ENCODE peak calls at places on chromosomes 3 and 15, in ten cellular contexts. G is body of pancreas, Q is K562, W is A549, R is Peyer's patch, H is NB4, N is GM12891, E is IMR-90, P is right lobe of liver, K is endothelial cell of umbilical vein. U is an unnamed sample.

GRCh38 chr3:50599716-50600118 is 11.9 kb downstream of the CISH start:
- DNase-seq in G (no peak), Q (no peak), W (no peak), R (no peak), H (peak), N (no peak), E (no peak), P (no peak), K (no peak), U (no peak)

GRCh38 chr3:197256836-197257444 is 41.5 kb downstream of the DLG1 start:
- DNase-seq in G (peak), Q (peak), W (peak), R (no peak), H (peak), N (no peak), E (peak), P (no peak), K (peak), U (peak)

GRCh38 chr15:55861115-55861514 is 118.2 kb upstream of the PRTG start:
- DNase-seq in G (no peak), Q (no peak), W (no peak), R (no peak), H (no peak), N (no peak), E (no peak), P (no peak), K (no peak), U (no peak)

GRCh38 chr3:128412180-128413002 is 54.3 kb downstream of the DNAJB8 start:
- DNase-seq in G (no peak), Q (peak), W (no peak), R (no peak), H (no peak), N (no peak), E (no peak), P (no peak), K (no peak), U (peak)

GRCh38 chr15:49831206-49831965 is 210.5 kb downstream of the DTWD1 start:
- DNase-seq in G (peak), Q (no peak), W (peak), R (no peak), H (no peak), N (no peak), E (peak), P (no peak), K (peak), U (no peak)

GRCh38 chr3:48847053-48847585 is 555 bp downstream of the PRKAR2A start:
- DNase-seq in G (peak), Q (peak), W (peak), R (peak), H (peak), N (no peak), E (peak), P (peak), K (peak), U (peak)

GRCh38 chr15:45457215-45457614 is 65.3 kb downstream of the SLC30A4 start:
- DNase-seq in G (no peak), Q (no peak), W (no peak), R (no peak), H (no peak), N (no peak), E (no peak), P (no peak), K (no peak), U (no peak)

GRCh38 chr3:16319307-16319706 is 54.3 kb downstream of the OXNAD1 start:
- DNase-seq in G (no peak), Q (peak), W (peak), R (peak), H (peak), N (peak), E (no peak), P (no peak), K (no peak), U (peak)

GRCh38 chr15:45328663-45329062 is 49.7 kb downstream of the GATM start:
- DNase-seq in G (no peak), Q (no peak), W (no peak), R (no peak), H (no peak), N (no peak), E (no peak), P (no peak), K (no peak), U (no peak)

DNA sequence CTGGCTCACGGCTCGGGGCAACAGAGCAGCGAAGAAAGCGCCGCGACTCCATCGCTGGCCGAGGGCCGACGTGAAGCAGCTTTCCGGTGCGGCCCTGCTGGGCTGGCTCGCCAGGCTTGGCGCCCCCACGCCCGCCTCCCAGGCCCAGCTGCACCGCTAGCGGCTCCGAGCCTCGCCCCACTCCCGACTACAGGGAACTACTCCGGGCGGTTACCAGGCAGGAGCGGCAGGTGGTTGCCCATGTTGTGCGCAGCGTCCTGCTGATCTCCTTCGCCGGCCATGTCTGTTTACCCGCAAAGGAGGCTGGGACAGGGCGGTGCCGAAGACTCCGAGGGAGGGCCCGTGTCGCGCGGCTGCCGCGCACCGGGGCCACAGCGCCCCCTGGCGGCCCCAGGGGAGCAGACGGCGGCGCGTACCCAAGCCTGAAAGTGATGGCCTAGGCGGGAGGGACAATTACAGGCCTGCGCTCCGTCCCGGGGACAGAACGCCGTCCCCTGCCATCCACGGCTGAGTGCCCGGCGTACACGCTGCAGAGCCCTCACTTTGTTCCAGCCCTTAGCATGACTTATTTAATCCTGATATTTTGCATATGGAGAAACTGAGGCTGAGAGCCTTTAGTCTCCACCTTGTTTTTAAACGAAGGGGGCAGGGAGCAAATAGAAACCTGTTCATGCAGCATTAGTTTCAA is at the start of gene CRBN:
- DNase-seq in G (peak), Q (peak), W (peak), R (peak), H (peak), N (peak), E (peak), P (peak), K (peak), U (peak)
- TF ChIP-seq POLR2A in G (peak), Q (peak), W (peak), R (peak), H (peak), N (peak), E (peak), P (peak), K (peak), U (peak)

GRCh38 chr3:187742351-187743171 is 2.7 kb downstream of the BCL6 start:
- DNase-seq in G (peak), Q (peak), W (no peak), R (peak), H (peak), N (no peak), E (peak), P (no peak), K (no peak), U (peak)
- TF ChIP-seq POLR2A in G (peak), Q (no peak), W (no peak), R (no peak), H (no peak), N (no peak), E (no peak), P (peak), K (no peak), U (no peak)

DNA sequence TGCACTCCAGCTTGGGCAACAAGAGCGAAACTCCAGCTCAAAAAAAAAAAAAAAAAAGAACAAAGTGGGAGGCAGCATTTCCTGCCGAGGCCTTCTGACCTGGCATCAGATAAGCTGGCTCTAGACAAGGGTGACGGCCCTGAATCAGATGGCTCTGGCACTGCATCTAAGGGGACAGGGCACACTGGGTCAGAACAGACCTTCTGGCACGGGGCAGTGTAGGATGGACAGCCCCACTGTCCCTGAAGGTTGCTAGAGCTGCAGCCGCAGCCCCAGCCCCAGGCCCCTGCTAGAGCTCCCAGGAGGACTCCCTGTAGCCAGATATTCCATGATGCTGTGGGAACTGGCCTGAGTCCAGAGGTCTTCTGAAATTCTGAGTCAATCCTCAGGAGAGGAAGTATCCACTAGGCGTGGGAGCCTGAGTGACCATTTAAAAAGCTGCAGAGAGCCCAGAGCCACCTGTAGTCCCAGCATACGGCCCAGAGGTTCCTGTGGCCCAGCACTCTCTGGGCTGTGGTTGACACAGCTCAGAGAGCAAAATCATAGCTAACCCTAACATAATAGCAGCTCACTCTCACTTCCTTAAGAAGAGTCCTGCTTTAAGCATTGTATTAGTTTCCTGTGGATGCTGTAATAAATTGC is 69.2 kb upstream of the MFGE8 start:
- DNase-seq in G (peak), Q (peak), W (peak), R (no peak), H (no peak), N (peak), E (peak), P (no peak), K (no peak), U (no peak)
- TF ChIP-seq POLR2A in G (no peak), Q (no peak), W (no peak), R (no peak), H (no peak), N (no peak), E (no peak), P (no peak), K (no peak), U (no peak)

GRCh38 chr3:52568066-52568465 is 31.7 kb downstream of the UQCC5 start:
- DNase-seq in G (no peak), Q (no peak), W (no peak), R (no peak), H (no peak), N (no peak), E (no peak), P (no peak), K (no peak), U (no peak)
- TF ChIP-seq POLR2A in G (no peak), Q (no peak), W (no peak), R (no peak), H (no peak), N (no peak), E (no peak), P (no peak), K (no peak), U (no peak)

DNA sequence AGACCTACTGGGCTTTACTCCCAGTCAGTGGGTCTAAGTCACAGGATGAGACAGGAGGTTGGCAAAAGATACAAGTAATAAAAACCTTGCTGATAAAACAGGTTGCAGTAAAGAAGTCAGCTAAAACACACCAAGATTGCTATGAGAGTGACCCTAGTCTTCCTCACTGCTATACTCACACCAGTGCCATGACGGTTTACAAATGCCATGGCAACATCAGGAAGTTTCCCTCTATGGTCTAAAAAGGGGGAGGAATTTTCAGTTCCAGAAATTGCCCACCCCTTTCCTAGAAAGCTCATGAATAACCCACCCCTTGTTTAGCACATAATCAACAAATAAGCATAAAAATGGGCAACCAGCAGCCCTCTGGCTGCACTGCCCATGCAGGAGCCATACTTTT is 966.7 kb upstream of the ROBO1 start:
- DNase-seq in G (no peak), Q (peak), W (no peak), R (no peak), H (no peak), N (no peak), E (no peak), P (no peak), K (peak), U (no peak)
- TF ChIP-seq POLR2A in G (no peak), Q (no peak), W (no peak), R (no peak), H (no peak), N (no peak), E (no peak), P (no peak), K (no peak), U (no peak)

DNA sequence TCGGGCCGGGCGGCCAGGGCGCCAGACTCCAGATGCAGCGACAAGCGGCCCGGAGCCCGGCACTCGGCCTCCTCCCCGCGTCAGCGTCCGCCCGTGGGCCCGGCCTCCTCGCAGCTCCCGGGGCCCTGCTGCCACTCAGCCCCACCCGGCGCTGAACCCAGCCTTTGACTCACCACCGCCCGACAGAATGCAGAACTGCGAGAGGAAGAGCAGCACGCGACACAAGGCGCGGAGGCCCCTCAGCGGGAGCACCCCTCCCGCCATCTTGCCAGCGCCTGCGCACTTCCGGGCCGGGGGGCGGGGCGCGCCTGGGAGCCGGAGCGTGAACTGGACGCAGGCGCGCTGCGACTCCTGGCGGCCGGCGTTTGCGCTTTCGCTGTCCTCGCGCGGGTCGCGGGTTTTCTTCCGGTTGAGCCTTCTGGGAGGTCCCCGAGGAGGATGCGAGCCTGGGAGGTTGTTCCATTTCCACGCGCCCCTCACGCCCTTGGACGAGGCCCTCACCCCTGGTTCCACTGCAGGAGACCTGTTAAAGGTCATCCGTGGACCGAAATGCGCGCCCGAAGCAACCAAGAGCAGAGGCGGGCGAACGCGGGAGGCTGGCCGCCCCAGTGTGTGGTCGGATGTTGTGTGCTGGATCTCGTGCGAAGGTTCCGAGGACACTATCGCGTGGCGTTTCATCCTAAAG is at the start of gene TM2D3:
- DNase-seq in G (peak), Q (peak), W (peak), R (peak), H (peak), N (peak), E (peak), P (peak), K (peak), U (peak)
- TF ChIP-seq POLR2A in G (peak), Q (peak), W (peak), R (peak), H (peak), N (peak), E (peak), P (peak), K (peak), U (peak)